ENCODE peak calls at places on chromosomes 11 and 22, in five cellular contexts. G, B, C, E and F are unnamed samples.

GRCh38 chr11:73716153-73717056 is 44.5 kb downstream of the RAB6A start:
- DNase-seq in G (peak), B (no peak), C (no peak), E (no peak), F (peak)

GRCh38 chr22:50403701-50404101 is 60.6 kb downstream of the PPP6R2 start:
- DNase-seq in G (no peak), B (peak), C (no peak), E (peak), F (no peak)

GRCh38 chr11:8757047-8757446 is 74.5 kb downstream of the RPL27A start:
- DNase-seq in G (peak), B (no peak), C (no peak), E (no peak), F (no peak)

GRCh38 chr11:46363031-46363407 is 15.8 kb downstream of the DGKZ start:
- DNase-seq in G (no peak), B (peak), C (no peak), E (peak), F (no peak)

GRCh38 chr11:79348976-79349682 is 91.7 kb downstream of the TENM4 start:
- DNase-seq in G (no peak), B (no peak), C (no peak), E (no peak), F (no peak)

GRCh38 chr11:56716379-56716854 is 17.5 kb downstream of the OR9G1 start:
- DNase-seq in G (no peak), B (no peak), C (no peak), E (no peak), F (peak)

GRCh38 chr11:35943761-35944502 is at the start of gene LDLRAD3:
- DNase-seq in G (peak), B (peak), C (peak), E (peak), F (no peak)

GRCh38 chr22:27331526-27332281 is 469.9 kb downstream of the MN1 start:
- DNase-seq in G (peak), B (peak), C (no peak), E (peak), F (no peak)

GRCh38 chr11:3723014-3723708 is 52.0 kb upstream of the CHRNA10 start:
- DNase-seq in G (no peak), B (no peak), C (no peak), E (no peak), F (no peak)

GRCh38 chr11:13215157-13215556 is 62.4 kb upstream of the BMAL1 start:
- DNase-seq in G (no peak), B (no peak), C (no peak), E (no peak), F (no peak)

GRCh38 chr11:131694526-131695424 is 324.4 kb downstream of the NTM start:
- DNase-seq in G (peak), B (peak), C (peak), E (peak), F (no peak)

GRCh38 chr11:96384156-96384555 is 5.6 kb downstream of the CCDC82 start:
- DNase-seq in G (no peak), B (no peak), C (no peak), E (no peak), F (peak)

GRCh38 chr22:24244144-24244787 is 616 bp downstream of the GGT5 start:
- DNase-seq in G (no peak), B (peak), C (no peak), E (no peak), F (no peak)

GRCh38 chr22:49402169-49402568 is 425.5 kb downstream of the BRD1 start:
- DNase-seq in G (no peak), B (peak), C (no peak), E (no peak), F (no peak)

GRCh38 chr11:85665756-85666155 is 827 bp upstream of the CREBZF start:
- DNase-seq in G (no peak), B (no peak), C (no peak), E (no peak), F (no peak)

GRCh38 chr11:8289426-8290047 is 25.9 kb upstream of the LMO1 start:
- DNase-seq in G (no peak), B (peak), C (no peak), E (no peak), F (no peak)

GRCh38 chr11:11568651-11569229 is 53.1 kb downstream of the GALNT18 start:
- DNase-seq in G (no peak), B (no peak), C (no peak), E (no peak), F (no peak)

GRCh38 chr22:19559324-19559811 is 35.2 kb upstream of the CLDN5 start:
- DNase-seq in G (no peak), B (no peak), C (no peak), E (no peak), F (no peak)

GRCh38 chr11:77172666-77172982 is 44.6 kb downstream of the MYO7A start:
- DNase-seq in G (peak), B (peak), C (peak), E (no peak), F (no peak)

GRCh38 chr22:46031965-46032851 is 55.2 kb upstream of the WNT7B start:
- DNase-seq in G (no peak), B (peak), C (no peak), E (no peak), F (no peak)

GRCh38 chr11:86703992-86704391 is 31.6 kb upstream of the ME3 start:
- DNase-seq in G (no peak), B (no peak), C (no peak), E (no peak), F (no peak)

GRCh38 chr11:8071616-8072581 is 9.1 kb upstream of the TUB start:
- DNase-seq in G (no peak), B (peak), C (no peak), E (no peak), F (no peak)

GRCh38 chr22:27984723-27985122 is 65.7 kb upstream of the PITPNB start:
- DNase-seq in G (no peak), B (no peak), C (no peak), E (no peak), F (no peak)

GRCh38 chr11:124812876-124813275 is 12.7 kb upstream of the MSANTD2 start:
- DNase-seq in G (no peak), B (no peak), C (no peak), E (no peak), F (no peak)

GRCh38 chr11:34798985-34799384 is 117.2 kb downstream of the APIP start:
- DNase-seq in G (no peak), B (no peak), C (no peak), E (no peak), F (no peak)

GRCh38 chr11:3036419-3036818 is 20.8 kb downstream of the CARS1 start:
- DNase-seq in G (no peak), B (no peak), C (no peak), E (no peak), F (no peak)

GRCh38 chr11:32478277-32478731 is 43.0 kb upstream of the WT1 start:
- DNase-seq in G (no peak), B (no peak), C (no peak), E (no peak), F (peak)

GRCh38 chr11:67483901-67484665 is 1.3 kb downstream of the AIP start:
- DNase-seq in G (no peak), B (no peak), C (peak), E (no peak), F (no peak)

GRCh38 chr11:45941285-45941684 is 18.8 kb downstream of the LARGE2 start:
- DNase-seq in G (no peak), B (no peak), C (no peak), E (no peak), F (no peak)

GRCh38 chr11:115422013-115422697 is 82.1 kb downstream of the CADM1 start:
- DNase-seq in G (no peak), B (no peak), C (no peak), E (no peak), F (no peak)

GRCh38 chr22:50001388-50002231 is 11.0 kb downstream of the IL17REL start:
- DNase-seq in G (no peak), B (peak), C (no peak), E (no peak), F (no peak)

GRCh38 chr11:46050065-46050464 is 71.2 kb downstream of the PHF21A start:
- DNase-seq in G (peak), B (peak), C (no peak), E (no peak), F (no peak)

GRCh38 chr22:24106385-24107381 is 74.6 kb upstream of the SUSD2 start:
- DNase-seq in G (no peak), B (no peak), C (no peak), E (peak), F (no peak)

GRCh38 chr11:111939836-111940604 is 2.9 kb downstream of the DIXDC1 start:
- DNase-seq in G (no peak), B (no peak), C (no peak), E (no peak), F (no peak)

GRCh38 chr11:91932151-91932821 is 292.3 kb upstream of the FAT3 start:
- DNase-seq in G (no peak), B (no peak), C (no peak), E (no peak), F (no peak)

GRCh38 chr11:66864924-66865697 is 8.2 kb downstream of the LRFN4 start:
- DNase-seq in G (no peak), B (peak), C (no peak), E (no peak), F (no peak)

GRCh38 chr11:78420796-78421209 is 3.2 kb upstream of the GAB2 start:
- DNase-seq in G (no peak), B (peak), C (peak), E (peak), F (no peak)

GRCh38 chr11:44628730-44629361 is 63.4 kb downstream of the CD82 start:
- DNase-seq in G (no peak), B (peak), C (no peak), E (no peak), F (no peak)

GRCh38 chr11:120511804-120512726 is 517 bp downstream of the GRIK4 start:
- DNase-seq in G (no peak), B (no peak), C (no peak), E (no peak), F (no peak)

DNA sequence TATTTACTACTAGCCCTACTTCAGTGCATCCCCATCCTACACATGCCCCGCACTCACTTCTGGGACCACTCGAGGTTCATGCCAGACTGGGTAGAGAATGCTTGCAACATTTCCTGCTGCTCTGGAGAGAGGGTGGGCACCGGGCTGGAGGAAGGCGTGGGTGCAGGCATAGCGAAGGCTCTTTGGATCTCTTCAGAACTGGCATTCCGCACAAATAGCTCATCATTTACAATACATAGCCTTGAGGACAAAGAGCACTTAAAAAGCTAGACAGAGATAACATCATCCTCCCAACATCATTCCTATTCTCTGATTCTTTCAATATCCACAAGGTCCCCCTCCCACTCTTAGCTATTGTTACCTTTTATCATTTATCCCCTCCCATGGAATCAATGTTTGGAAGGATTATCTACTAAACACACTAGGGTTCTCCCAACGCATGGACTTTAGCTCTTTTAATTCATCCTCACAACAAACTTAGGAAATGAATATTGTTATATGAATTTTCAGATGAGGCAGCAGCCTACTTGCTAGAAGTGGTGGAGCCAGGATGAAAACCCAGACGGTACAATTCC is 2.5 kb upstream of the TMEM223 start:
- DNase-seq in G (no peak), B (no peak), C (peak), E (no peak), F (no peak)
- H3K4me3 ChIP-seq in G (no peak), B (no peak), C (no peak), E (no peak), F (no peak)

DNA sequence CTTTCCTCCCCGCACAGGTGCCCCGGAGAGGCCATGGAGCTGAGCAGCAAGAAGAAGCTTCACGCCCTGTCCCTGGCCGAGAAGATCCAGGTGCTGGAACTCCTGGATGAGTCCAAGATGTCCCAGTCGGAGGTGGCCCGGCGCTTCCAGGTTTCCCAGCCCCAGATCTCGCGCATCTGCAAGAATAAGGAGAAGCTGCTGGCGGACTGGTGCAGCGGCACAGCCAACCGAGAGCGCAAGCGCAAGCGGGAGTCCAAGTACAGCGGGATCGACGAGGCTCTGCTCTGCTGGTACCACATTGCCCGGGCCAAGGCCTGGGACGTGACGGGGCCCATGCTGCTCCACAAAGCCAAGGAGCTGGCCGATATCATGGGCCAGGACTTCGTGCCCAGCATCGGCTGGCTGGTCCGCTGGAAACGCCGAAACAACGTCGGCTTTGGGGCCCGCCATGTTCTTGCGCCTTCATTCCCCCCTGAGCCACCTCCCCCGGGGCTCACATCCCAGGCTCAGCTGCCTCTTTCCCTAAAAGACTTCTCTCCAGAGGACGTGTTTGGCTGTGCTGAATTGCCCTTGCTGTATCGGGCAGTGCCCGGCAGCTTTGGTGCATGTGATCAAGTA is 1.3 kb downstream of the TIGD3 start:
- DNase-seq in G (no peak), B (peak), C (peak), E (no peak), F (no peak)
- H3K4me3 ChIP-seq in G (peak), B (no peak), C (no peak), E (peak), F (no peak)

GRCh38 chr11:104462346-104462745 is 298.4 kb upstream of the PDGFD start:
- DNase-seq in G (no peak), B (no peak), C (no peak), E (peak), F (no peak)

GRCh38 chr11:104467414-104467813 is 303.5 kb upstream of the PDGFD start:
- DNase-seq in G (no peak), B (no peak), C (no peak), E (no peak), F (no peak)
- H3K4me3 ChIP-seq in G (no peak), B (no peak), C (no peak), E (no peak), F (no peak)

GRCh38 chr11:123567466-123567865 is 87.0 kb downstream of the SCN3B start:
- DNase-seq in G (no peak), B (no peak), C (no peak), E (no peak), F (no peak)
- H3K4me3 ChIP-seq in G (no peak), B (no peak), C (no peak), E (no peak), F (no peak)